ENCODE peak calls at places on chromosomes 5 and 9, in four cellular contexts. E, Z, X and Y are unnamed samples.

GRCh38 chr9:123550012-123550411 is 194.0 kb downstream of the CRB2 start:
- DNase-seq in X (peak; percentile 18), E (no peak), Z (no peak), Y (no peak)

GRCh38 chr5:34606101-34606500 is 50.0 kb upstream of the RAI14 start:
- DNase-seq in Z (no peak), E (no peak), X (no peak), Y (no peak)

GRCh38 chr5:160463775-160464465 is 42.3 kb downstream of the PTTG1 start:
- DNase-seq in X (no peak), E (no peak), Z (peak; percentile 93), Y (peak; percentile 86)

GRCh38 chr9:14315754-14316573 is 2.0 kb upstream of the NFIB start:
- DNase-seq in X (peak; percentile 8), Z (no peak), E (no peak), Y (peak; percentile 75)

GRCh38 chr5:124806026-124806856 is 59.8 kb upstream of the ZNF608 start:
- DNase-seq in X (peak; percentile 62), E (no peak), Z (peak; percentile 81), Y (peak; percentile 94)

GRCh38 chr9:71806916-71807315 is 38.6 kb upstream of the CEMIP2 start:
- DNase-seq in Z (peak; percentile 67), E (no peak), X (peak; percentile 39), Y (peak; percentile 74)

GRCh38 chr9:36151306-36152210 is 15.0 kb downstream of the GLIPR2 start:
- DNase-seq in X (no peak), Z (peak; percentile 64), E (peak; percentile 72), Y (peak; percentile 78)

GRCh38 chr5:78627175-78627574 is 21.4 kb downstream of the LHFPL2 start:
- DNase-seq in Z (no peak), E (no peak), X (peak; percentile 29), Y (peak; percentile 44)

GRCh38 chr9:124558777-124559470 is 51.7 kb upstream of the NR5A1 start:
- DNase-seq in X (peak; percentile 22), Z (no peak), E (no peak), Y (no peak)

GRCh38 chr9:123568691-123569342 is 212.8 kb downstream of the CRB2 start:
- DNase-seq in Z (peak; percentile 50), E (no peak), X (no peak), Y (peak; percentile 68)

GRCh38 chr5:148382961-148383360 is 797 bp upstream of the FBXO38 start:
- DNase-seq in X (no peak), E (no peak), Z (no peak), Y (peak; percentile 60)

GRCh38 chr5:96259211-96259772 is 173.8 kb downstream of the PCSK1 start:
- DNase-seq in X (no peak), E (peak; percentile 8), Z (peak; percentile 74), Y (peak; percentile 75)

GRCh38 chr9:134686896-134687295 is 45.3 kb downstream of the COL5A1 start:
- DNase-seq in Z (no peak), X (no peak), E (no peak), Y (no peak)

GRCh38 chr5:77232959-77233358 is 22.5 kb downstream of the PDE8B start:
- DNase-seq in Z (no peak), X (no peak), E (no peak), Y (no peak)

GRCh38 chr5:157597277-157597676 is 21.7 kb upstream of the ADAM19 start:
- DNase-seq in Z (no peak), E (no peak), X (no peak), Y (no peak)

GRCh38 chr5:17402291-17403121 is 95.5 kb upstream of the TAF11L2 start:
- DNase-seq in E (no peak), X (no peak), Z (no peak), Y (no peak)

GRCh38 chr9:24434183-24434582 is 111.5 kb downstream of the IZUMO3 start:
- DNase-seq in E (no peak), Z (no peak), X (no peak), Y (no peak)

DNA sequence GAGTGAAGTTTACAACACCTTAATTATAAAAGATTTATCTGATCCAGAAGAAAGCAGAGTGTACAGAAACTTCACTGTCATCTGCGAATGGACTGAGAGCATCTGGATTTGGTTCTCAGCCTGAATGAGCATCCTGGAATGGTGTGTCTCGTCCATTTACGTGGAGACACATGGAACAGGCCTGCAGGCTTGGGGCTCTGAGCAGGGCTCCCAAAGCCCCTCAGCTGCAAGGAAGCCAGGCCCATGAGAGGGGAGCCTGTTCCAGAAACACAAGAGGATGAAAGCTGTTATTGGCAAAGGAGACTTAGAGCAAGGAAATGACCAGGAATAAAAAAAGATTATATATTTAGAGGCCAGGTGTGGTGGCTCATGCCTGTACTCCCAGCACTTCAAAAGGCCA is 22.1 kb upstream of the TERT start:
- DNase-seq in E (no peak), X (no peak), Z (no peak), Y (no peak)
- H3K36me3 ChIP-seq in E (peaks cover 28% of the 10 kb centered on the region), X (peaks cover 43% of the 10 kb centered on the region), Z (peaks cover 35% of the 10 kb centered on the region), Y (peaks cover 24% of the 10 kb centered on the region)

DNA sequence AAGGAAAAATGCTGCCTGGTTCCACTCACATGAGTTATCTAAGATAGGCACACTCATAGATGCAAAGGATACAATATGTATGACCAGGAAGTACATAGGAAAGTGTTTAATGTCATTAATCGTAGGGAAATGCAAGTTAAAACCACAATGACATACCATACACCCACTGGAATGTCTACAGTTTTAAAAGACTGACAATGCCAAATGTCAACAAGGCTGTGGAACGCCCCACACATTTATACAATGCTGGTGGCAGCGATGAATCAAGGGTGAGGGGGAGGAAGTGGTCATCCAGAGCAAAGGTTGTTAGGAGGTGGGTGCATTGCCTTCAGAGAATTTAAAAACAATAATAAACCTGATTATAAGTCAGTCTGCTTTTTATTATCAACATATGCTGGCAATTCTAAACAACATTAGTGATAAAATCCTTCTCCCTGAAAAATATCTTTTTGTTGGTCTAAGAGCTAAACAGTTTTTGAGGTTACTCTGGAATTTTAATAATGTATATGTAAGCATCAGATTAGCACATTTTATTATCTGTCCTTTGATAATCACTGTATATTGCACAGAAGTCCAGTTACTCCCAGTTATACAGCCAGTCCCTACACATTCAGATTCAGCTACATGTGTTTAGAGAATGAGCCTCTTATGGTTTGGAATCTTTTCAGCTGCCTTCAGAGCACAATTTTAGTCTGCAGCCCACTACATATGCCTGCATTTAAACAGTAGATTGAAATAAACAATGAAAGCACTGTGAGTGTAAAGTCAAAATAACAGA is 438.0 kb downstream of the ARHGEF28 start:
- DNase-seq in Z (peak; percentile 72), X (no peak), E (no peak), Y (peak; percentile 26)
- TF ChIP-seq FOS in Z (peak; percentile 4), X (no peak), E (no peak), Y (peak; percentile 81)

DNA sequence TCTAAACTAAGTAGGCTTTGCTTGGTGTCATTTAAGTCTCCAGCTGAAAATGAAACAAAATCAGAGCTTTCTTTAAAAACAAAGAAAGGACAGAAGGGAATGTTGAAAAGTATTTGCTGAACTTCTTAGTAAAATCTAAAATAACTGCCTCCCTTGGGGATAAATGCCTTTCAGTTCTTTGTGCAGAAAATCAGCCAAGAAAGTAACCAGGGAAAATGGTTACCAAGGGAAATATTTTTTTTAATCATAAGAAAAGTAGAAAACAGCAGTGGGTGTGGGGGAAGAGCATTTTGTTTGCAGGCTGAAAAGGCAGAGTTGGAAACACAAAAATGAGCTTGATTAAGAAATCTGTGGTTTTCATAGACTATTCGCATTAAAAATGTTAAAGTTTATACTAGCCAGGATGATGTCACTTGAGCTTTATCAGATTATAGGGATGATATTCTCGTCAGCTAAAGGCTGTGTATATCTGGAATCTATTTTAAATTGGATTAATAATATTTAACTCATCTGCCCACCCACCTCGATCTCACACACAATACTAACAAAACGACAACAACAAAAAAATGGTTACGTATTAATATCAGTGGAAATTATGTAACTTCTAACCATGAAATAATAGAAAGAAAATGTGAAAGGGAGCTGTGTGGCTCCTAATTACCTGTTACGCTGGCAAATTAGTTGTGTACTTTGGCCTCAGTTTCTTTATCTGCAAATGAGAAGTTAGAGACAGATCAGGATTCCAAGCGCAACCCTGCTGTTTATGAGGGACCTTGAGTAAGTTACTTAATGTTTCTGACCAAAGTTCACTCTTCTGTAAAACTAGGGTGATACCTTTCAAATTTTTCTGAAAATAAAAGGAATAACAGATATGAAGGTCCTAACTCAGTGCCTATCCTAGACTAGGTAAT is at the start of gene ECM2:
- DNase-seq in X (no peak), Z (peak; percentile 52), E (no peak), Y (peak; percentile 32)
- H3K4me3 ChIP-seq in X (no peak within 1 kb of the TSS), Z (peak within 1 kb of the TSS; percentile 28), E (peak within 1 kb of the TSS; percentile 29), Y (no peak within 1 kb of the TSS)

GRCh38 chr5:133828727-133829126 is 139.7 kb downstream of the C5orf15 start:
- DNase-seq in Z (no peak), X (no peak), E (no peak), Y (no peak)
- H3K36me3 ChIP-seq in Z (no peaks in the 10 kb centered on the region), X (no peaks in the 10 kb centered on the region), E (no peaks in the 10 kb centered on the region), Y (no peaks in the 10 kb centered on the region)

DNA sequence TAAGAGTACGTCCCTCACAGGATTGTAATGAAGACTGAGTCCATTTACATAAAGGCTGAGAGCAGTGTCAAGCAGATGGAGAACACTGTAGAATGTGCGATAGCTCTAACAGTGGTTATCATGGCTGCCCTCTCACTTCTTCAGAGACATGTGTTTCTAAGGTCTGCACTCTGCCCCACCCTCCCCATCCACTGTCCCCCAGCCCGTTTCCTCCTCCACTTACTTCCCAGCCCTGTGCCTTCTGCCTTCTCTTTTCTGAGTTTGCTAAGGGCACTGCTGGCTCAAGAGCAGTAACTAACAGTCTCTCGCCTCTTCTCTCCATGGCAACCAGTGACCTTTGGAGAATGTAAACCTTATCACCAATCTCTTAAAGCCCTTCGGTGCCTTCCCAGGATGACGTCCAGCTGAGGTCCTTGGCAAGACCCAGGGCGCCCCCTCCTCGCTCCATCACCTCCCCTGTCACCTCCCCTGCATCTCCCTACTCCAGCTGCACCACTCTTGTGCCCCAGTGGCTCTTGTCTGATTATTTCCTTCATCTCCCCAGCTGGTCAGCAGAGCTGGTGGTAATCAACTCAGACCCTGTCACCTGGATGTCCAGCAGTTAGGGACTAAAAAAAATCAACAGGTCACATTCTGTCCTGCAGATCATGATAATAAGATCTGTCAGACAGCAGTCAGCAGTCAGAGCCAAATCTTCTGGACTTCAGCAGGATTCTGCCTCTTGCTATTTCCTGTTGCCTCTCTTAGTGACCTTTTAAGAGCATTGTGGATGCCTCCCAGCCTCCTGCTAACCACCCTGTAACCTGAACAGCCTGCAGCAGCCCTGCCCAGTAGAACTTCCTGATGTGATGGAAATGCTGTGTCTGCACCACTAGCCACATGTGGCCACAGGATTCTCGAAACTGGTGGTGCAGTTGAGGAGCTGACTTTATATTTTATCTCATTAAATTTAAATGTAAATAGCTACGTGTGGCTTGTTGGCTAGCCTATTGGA is 9.0 kb downstream of the FXN start:
- DNase-seq in X (peak; percentile 17), E (no peak), Z (peak; percentile 68), Y (peak; percentile 34)
- TF ChIP-seq FOS in X (no peak), E (no peak), Z (no peak), Y (no peak)